ENCODE peak calls at places on chromosomes 5 and 9, in eight cellular contexts. One of them, this sample, is unnamed.

GRCh38 chr5:57405984-57406383 is 76.6 kb downstream of the ACTBL2 start:
- DNase-seq in HL-60: no peak
- DNase-seq in cardiac muscle cell: no peak
- DNase-seq in body of pancreas: no peak
- DNase-seq in AG10803: no peak
- DNase-seq in neural progenitor cell: no peak
- DNase-seq in astrocyte of the spinal cord: no peak
- DNase-seq in cardiac fibroblast: peak
- DNase-seq in this sample: peak

GRCh38 chr9:132977626-132978450 is 656 bp upstream of the GFI1B start:
- DNase-seq in AG10803: peak
- DNase-seq in astrocyte of the spinal cord: peak
- DNase-seq in cardiac fibroblast: peak
- DNase-seq in cardiac muscle cell: peak
- DNase-seq in body of pancreas: peak
- DNase-seq in neural progenitor cell: peak
- DNase-seq in HL-60: no peak
- DNase-seq in this sample: peak

GRCh38 chr5:95317085-95317484 is 32.2 kb upstream of the MCTP1 start:
- DNase-seq in body of pancreas: no peak
- DNase-seq in astrocyte of the spinal cord: no peak
- DNase-seq in neural progenitor cell: peak
- DNase-seq in HL-60: no peak
- DNase-seq in cardiac muscle cell: no peak
- DNase-seq in AG10803: no peak
- DNase-seq in cardiac fibroblast: no peak
- DNase-seq in this sample: no peak

GRCh38 chr5:171467107-171467506 is 47.7 kb downstream of the FGF18 start:
- DNase-seq in body of pancreas: no peak
- DNase-seq in HL-60: no peak
- DNase-seq in cardiac muscle cell: no peak
- DNase-seq in astrocyte of the spinal cord: no peak
- DNase-seq in cardiac fibroblast: no peak
- DNase-seq in neural progenitor cell: no peak
- DNase-seq in AG10803: no peak
- DNase-seq in this sample: no peak

GRCh38 chr9:90813523-90813922 is 11.9 kb downstream of the SYK start:
- DNase-seq in neural progenitor cell: no peak
- DNase-seq in body of pancreas: no peak
- DNase-seq in cardiac muscle cell: no peak
- DNase-seq in HL-60: no peak
- DNase-seq in cardiac fibroblast: no peak
- DNase-seq in astrocyte of the spinal cord: no peak
- DNase-seq in AG10803: no peak
- DNase-seq in this sample: no peak

GRCh38 chr9:132670816-132671371 is 630 bp downstream of the GTF3C4 start:
- DNase-seq in body of pancreas: peak
- DNase-seq in neural progenitor cell: peak
- DNase-seq in cardiac fibroblast: peak
- DNase-seq in astrocyte of the spinal cord: no peak
- DNase-seq in cardiac muscle cell: peak
- DNase-seq in HL-60: no peak
- DNase-seq in AG10803: peak
- DNase-seq in this sample: peak

GRCh38 chr5:1190296-1190695 is 11.1 kb upstream of the SLC6A19 start:
- DNase-seq in astrocyte of the spinal cord: no peak
- DNase-seq in AG10803: no peak
- DNase-seq in HL-60: no peak
- DNase-seq in cardiac muscle cell: no peak
- DNase-seq in body of pancreas: peak
- DNase-seq in neural progenitor cell: no peak
- DNase-seq in cardiac fibroblast: no peak
- DNase-seq in this sample: no peak

GRCh38 chr5:73160239-73160671 is 12.7 kb upstream of the TMEM174 start:
- DNase-seq in HL-60: peak
- DNase-seq in neural progenitor cell: no peak
- DNase-seq in cardiac muscle cell: no peak
- DNase-seq in astrocyte of the spinal cord: peak
- DNase-seq in body of pancreas: no peak
- DNase-seq in cardiac fibroblast: no peak
- DNase-seq in AG10803: no peak
- DNase-seq in this sample: no peak

GRCh38 chr5:1215320-1216096 is 9.7 kb upstream of the SLC6A18 start:
- DNase-seq in AG10803: no peak
- DNase-seq in HL-60: no peak
- DNase-seq in cardiac muscle cell: no peak
- DNase-seq in neural progenitor cell: no peak
- DNase-seq in astrocyte of the spinal cord: no peak
- DNase-seq in cardiac fibroblast: no peak
- DNase-seq in body of pancreas: no peak
- DNase-seq in this sample: no peak

GRCh38 chr5:112492291-112492690 is 73.2 kb upstream of the EPB41L4A start:
- DNase-seq in body of pancreas: peak
- DNase-seq in cardiac fibroblast: peak
- DNase-seq in astrocyte of the spinal cord: peak
- DNase-seq in HL-60: no peak
- DNase-seq in cardiac muscle cell: peak
- DNase-seq in neural progenitor cell: peak
- DNase-seq in AG10803: peak
- DNase-seq in this sample: peak

GRCh38 chr5:173705512-173705825 is 89.0 kb upstream of the BOD1 start:
- DNase-seq in cardiac fibroblast: no peak
- DNase-seq in body of pancreas: no peak
- DNase-seq in astrocyte of the spinal cord: no peak
- DNase-seq in HL-60: no peak
- DNase-seq in cardiac muscle cell: no peak
- DNase-seq in AG10803: no peak
- DNase-seq in neural progenitor cell: no peak
- DNase-seq in this sample: no peak

GRCh38 chr5:173709761-173710160 is 93.3 kb upstream of the BOD1 start:
- DNase-seq in AG10803: no peak
- DNase-seq in cardiac muscle cell: no peak
- DNase-seq in HL-60: no peak
- DNase-seq in body of pancreas: no peak
- DNase-seq in astrocyte of the spinal cord: no peak
- DNase-seq in cardiac fibroblast: no peak
- DNase-seq in neural progenitor cell: peak
- DNase-seq in this sample: no peak

GRCh38 chr5:173706700-173707099 is 90.2 kb upstream of the BOD1 start:
- DNase-seq in AG10803: peak
- DNase-seq in neural progenitor cell: no peak
- DNase-seq in astrocyte of the spinal cord: no peak
- DNase-seq in body of pancreas: no peak
- DNase-seq in cardiac fibroblast: peak
- DNase-seq in cardiac muscle cell: no peak
- DNase-seq in HL-60: no peak
- DNase-seq in this sample: peak

GRCh38 chr5:173709145-173709544 is 92.7 kb upstream of the BOD1 start:
- DNase-seq in AG10803: no peak
- DNase-seq in astrocyte of the spinal cord: no peak
- DNase-seq in cardiac fibroblast: no peak
- DNase-seq in HL-60: no peak
- DNase-seq in cardiac muscle cell: no peak
- DNase-seq in body of pancreas: no peak
- DNase-seq in neural progenitor cell: no peak
- DNase-seq in this sample: no peak

DNA sequence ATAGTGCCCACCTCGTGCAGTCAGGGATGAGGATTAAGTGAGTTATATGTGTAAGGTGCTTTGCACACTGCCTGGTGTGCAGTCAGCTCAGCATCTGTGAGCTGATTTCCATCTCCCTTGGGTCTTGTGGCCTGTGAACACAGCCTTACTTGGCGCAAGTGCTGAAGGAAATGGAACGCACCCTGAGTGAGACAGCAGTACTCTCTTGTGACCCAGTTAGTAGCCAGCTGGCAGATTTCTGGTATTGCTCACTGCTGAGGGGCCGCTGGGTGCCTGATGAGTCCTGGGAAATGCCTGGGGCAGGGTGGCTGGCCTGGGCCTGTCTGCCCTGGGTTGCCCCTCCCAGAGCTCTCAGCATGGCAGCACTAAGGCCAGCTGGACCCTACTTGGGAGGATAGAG is 90.9 kb upstream of the BOD1 start:
- DNase-seq in body of pancreas: peak
- DNase-seq in cardiac muscle cell: no peak
- DNase-seq in neural progenitor cell: no peak
- DNase-seq in AG10803: peak
- DNase-seq in HL-60: no peak
- DNase-seq in cardiac fibroblast: peak
- DNase-seq in astrocyte of the spinal cord: peak
- DNase-seq in this sample: peak
- H3K4me3 ChIP-seq in body of pancreas: no peak
- H3K4me3 ChIP-seq in cardiac muscle cell: no peak
- H3K4me3 ChIP-seq in neural progenitor cell: no peak
- H3K4me3 ChIP-seq in AG10803: no peak
- H3K4me3 ChIP-seq in HL-60: no peak
- H3K4me3 ChIP-seq in cardiac fibroblast: no peak
- H3K4me3 ChIP-seq in astrocyte of the spinal cord: no peak
- H3K4me3 ChIP-seq in this sample: no peak

DNA sequence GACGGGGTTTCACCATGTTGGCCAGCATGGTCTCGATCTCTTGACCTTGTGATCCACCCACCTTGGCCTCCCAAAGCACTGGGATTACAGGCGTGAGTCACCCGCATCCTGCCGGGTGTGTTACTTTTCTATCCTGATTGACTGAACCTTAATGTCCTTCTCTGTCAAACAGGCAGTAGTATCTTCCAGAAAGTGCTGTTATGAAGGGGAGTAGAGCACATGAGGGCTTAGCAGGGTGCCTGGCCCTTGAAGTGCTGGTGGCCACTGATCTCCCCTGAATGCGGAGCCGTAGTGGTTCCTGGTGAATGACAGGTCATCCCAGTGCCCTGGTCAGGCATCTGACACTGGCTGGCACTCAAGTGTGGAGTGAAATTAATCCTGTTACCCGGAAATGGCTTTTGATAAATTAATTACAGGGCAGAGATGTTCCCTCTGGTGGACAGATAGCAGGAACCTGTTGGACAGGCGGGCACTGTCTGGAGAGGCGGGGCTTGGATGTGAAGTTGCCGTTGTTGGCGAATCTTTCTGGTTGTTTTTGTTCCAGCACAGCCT is 28.4 kb downstream of the PRRC2B start:
- DNase-seq in HL-60: no peak
- DNase-seq in AG10803: no peak
- DNase-seq in body of pancreas: peak
- DNase-seq in cardiac muscle cell: no peak
- DNase-seq in astrocyte of the spinal cord: no peak
- DNase-seq in neural progenitor cell: no peak
- DNase-seq in cardiac fibroblast: no peak
- DNase-seq in this sample: no peak
- TF ChIP-seq CTCF in HL-60: no peak
- TF ChIP-seq CTCF in AG10803: peak
- TF ChIP-seq CTCF in body of pancreas: no peak
- TF ChIP-seq CTCF in cardiac muscle cell: no peak
- TF ChIP-seq CTCF in astrocyte of the spinal cord: peak
- TF ChIP-seq CTCF in neural progenitor cell: no peak
- TF ChIP-seq CTCF in cardiac fibroblast: peak
- TF ChIP-seq CTCF in this sample: no peak

GRCh38 chr9:72459308-72459707 is 62.1 kb upstream of the TMC1 start:
- DNase-seq in body of pancreas: no peak
- DNase-seq in cardiac muscle cell: no peak
- DNase-seq in astrocyte of the spinal cord: no peak
- DNase-seq in neural progenitor cell: no peak
- DNase-seq in cardiac fibroblast: no peak
- DNase-seq in HL-60: no peak
- DNase-seq in AG10803: no peak
- DNase-seq in this sample: no peak

GRCh38 chr9:72462340-72462739 is 59.1 kb upstream of the TMC1 start:
- DNase-seq in body of pancreas: no peak
- DNase-seq in HL-60: no peak
- DNase-seq in AG10803: no peak
- DNase-seq in cardiac fibroblast: peak
- DNase-seq in astrocyte of the spinal cord: peak
- DNase-seq in neural progenitor cell: no peak
- DNase-seq in cardiac muscle cell: no peak
- DNase-seq in this sample: peak

GRCh38 chr9:72458153-72458552 is 63.3 kb upstream of the TMC1 start:
- DNase-seq in neural progenitor cell: no peak
- DNase-seq in cardiac fibroblast: no peak
- DNase-seq in AG10803: no peak
- DNase-seq in astrocyte of the spinal cord: no peak
- DNase-seq in HL-60: no peak
- DNase-seq in cardiac muscle cell: no peak
- DNase-seq in body of pancreas: no peak
- DNase-seq in this sample: no peak

GRCh38 chr9:72457366-72457765 is 64.0 kb upstream of the TMC1 start:
- DNase-seq in cardiac fibroblast: no peak
- DNase-seq in neural progenitor cell: no peak
- DNase-seq in body of pancreas: no peak
- DNase-seq in HL-60: no peak
- DNase-seq in AG10803: no peak
- DNase-seq in cardiac muscle cell: no peak
- DNase-seq in astrocyte of the spinal cord: no peak
- DNase-seq in this sample: no peak

GRCh38 chr9:72460342-72461312 is 60.8 kb upstream of the TMC1 start:
- DNase-seq in AG10803: no peak
- DNase-seq in cardiac fibroblast: no peak
- DNase-seq in HL-60: no peak
- DNase-seq in astrocyte of the spinal cord: no peak
- DNase-seq in neural progenitor cell: no peak
- DNase-seq in cardiac muscle cell: no peak
- DNase-seq in body of pancreas: peak
- DNase-seq in this sample: no peak
- H3K4me3 ChIP-seq in AG10803: no peak
- H3K4me3 ChIP-seq in cardiac fibroblast: no peak
- H3K4me3 ChIP-seq in HL-60: no peak
- H3K4me3 ChIP-seq in astrocyte of the spinal cord: no peak
- H3K4me3 ChIP-seq in neural progenitor cell: no peak
- H3K4me3 ChIP-seq in cardiac muscle cell: no peak
- H3K4me3 ChIP-seq in body of pancreas: no peak
- H3K4me3 ChIP-seq in this sample: no peak

GRCh38 chr5:123039673-123040072 is 3.1 kb upstream of the PPIC start:
- DNase-seq in neural progenitor cell: no peak
- DNase-seq in body of pancreas: no peak
- DNase-seq in HL-60: no peak
- DNase-seq in AG10803: no peak
- DNase-seq in cardiac muscle cell: no peak
- DNase-seq in cardiac fibroblast: no peak
- DNase-seq in astrocyte of the spinal cord: no peak
- DNase-seq in this sample: no peak

GRCh38 chr5:123035950-123036390 is 555 bp downstream of the PPIC start:
- DNase-seq in HL-60: no peak
- DNase-seq in cardiac fibroblast: peak
- DNase-seq in AG10803: peak
- DNase-seq in astrocyte of the spinal cord: peak
- DNase-seq in neural progenitor cell: peak
- DNase-seq in cardiac muscle cell: peak
- DNase-seq in body of pancreas: peak
- DNase-seq in this sample: peak

GRCh38 chr5:123036391-123037103 is at the start of gene PPIC:
- DNase-seq in AG10803: peak
- DNase-seq in cardiac muscle cell: peak
- DNase-seq in body of pancreas: peak
- DNase-seq in astrocyte of the spinal cord: peak
- DNase-seq in HL-60: no peak
- DNase-seq in cardiac fibroblast: peak
- DNase-seq in neural progenitor cell: peak
- DNase-seq in this sample: peak

GRCh38 chr5:123035320-123035949 is 1.1 kb downstream of the PPIC start:
- DNase-seq in astrocyte of the spinal cord: peak
- DNase-seq in HL-60: no peak
- DNase-seq in cardiac muscle cell: peak
- DNase-seq in neural progenitor cell: peak
- DNase-seq in cardiac fibroblast: peak
- DNase-seq in AG10803: peak
- DNase-seq in body of pancreas: peak
- DNase-seq in this sample: peak

GRCh38 chr5:123037104-123037418 is 536 bp upstream of the PPIC start:
- DNase-seq in cardiac muscle cell: no peak
- DNase-seq in HL-60: no peak
- DNase-seq in neural progenitor cell: no peak
- DNase-seq in AG10803: no peak
- DNase-seq in cardiac fibroblast: no peak
- DNase-seq in body of pancreas: no peak
- DNase-seq in astrocyte of the spinal cord: no peak
- DNase-seq in this sample: peak
- TF ChIP-seq CTCF in cardiac muscle cell: no peak
- TF ChIP-seq CTCF in HL-60: no peak
- TF ChIP-seq CTCF in neural progenitor cell: no peak
- TF ChIP-seq CTCF in AG10803: no peak
- TF ChIP-seq CTCF in cardiac fibroblast: no peak
- TF ChIP-seq CTCF in body of pancreas: no peak
- TF ChIP-seq CTCF in astrocyte of the spinal cord: no peak
- TF ChIP-seq CTCF in this sample: no peak